ENCODE peak calls at places on chromosomes 4 and X, in six cellular contexts. One of them, this sample, is unnamed.

GRCh38 chr4:89889289-89889688 is 5.4 kb upstream of the MMRN1 start:
- DNase-seq in pancreas: no peak
- DNase-seq in A549: no peak
- DNase-seq in mucosa of descending colon: no peak
- DNase-seq in epithelial cell of esophagus: no peak
- DNase-seq in cardiac fibroblast: no peak
- DNase-seq in this sample: no peak

GRCh38 chr4:62484357-62484756 is 1284.2 kb downstream of the ADGRL3 start:
- DNase-seq in pancreas: no peak
- DNase-seq in A549: no peak
- DNase-seq in mucosa of descending colon: peak; percentile 61
- DNase-seq in epithelial cell of esophagus: no peak
- DNase-seq in cardiac fibroblast: no peak
- DNase-seq in this sample: no peak

GRCh38 chr4:82284475-82284857 is 89.3 kb downstream of the HNRNPD start:
- DNase-seq in pancreas: no peak
- DNase-seq in A549: no peak
- DNase-seq in mucosa of descending colon: no peak
- DNase-seq in epithelial cell of esophagus: no peak
- DNase-seq in cardiac fibroblast: peak; percentile 8
- DNase-seq in this sample: no peak

GRCh38 chr4:120066182-120066524 is 495 bp downstream of the MAD2L1 start:
- DNase-seq in pancreas: no peak
- DNase-seq in A549: peak; percentile 3
- DNase-seq in mucosa of descending colon: no peak
- DNase-seq in epithelial cell of esophagus: no peak
- DNase-seq in cardiac fibroblast: no peak
- DNase-seq in this sample: no peak

GRCh38 chrX:129544780-129545179 is 4.7 kb downstream of the OCRL start:
- DNase-seq in pancreas: no peak
- DNase-seq in A549: no peak
- DNase-seq in mucosa of descending colon: no peak
- DNase-seq in epithelial cell of esophagus: no peak
- DNase-seq in cardiac fibroblast: no peak
- DNase-seq in this sample: no peak

GRCh38 chr4:153780221-153780620 is 8.7 kb downstream of the SFRP2 start:
- DNase-seq in pancreas: no peak
- DNase-seq in A549: no peak
- DNase-seq in mucosa of descending colon: no peak
- DNase-seq in epithelial cell of esophagus: no peak
- DNase-seq in cardiac fibroblast: no peak
- DNase-seq in this sample: no peak

GRCh38 chr4:6754481-6755087 is 27.9 kb upstream of the KIAA0232 start:
- DNase-seq in pancreas: no peak
- DNase-seq in A549: no peak
- DNase-seq in mucosa of descending colon: no peak
- DNase-seq in epithelial cell of esophagus: no peak
- DNase-seq in cardiac fibroblast: no peak
- DNase-seq in this sample: no peak

GRCh38 chr4:108685036-108685686 is 34.8 kb downstream of the OSTC start:
- DNase-seq in pancreas: no peak
- DNase-seq in A549: no peak
- DNase-seq in mucosa of descending colon: no peak
- DNase-seq in epithelial cell of esophagus: peak; percentile 72
- DNase-seq in cardiac fibroblast: peak; percentile 23
- DNase-seq in this sample: no peak

GRCh38 chrX:80808854-80809493 is 703 bp downstream of the BRWD3 start:
- DNase-seq in pancreas: peak; percentile 31
- DNase-seq in A549: peak; percentile 6
- DNase-seq in mucosa of descending colon: peak; percentile 29
- DNase-seq in epithelial cell of esophagus: peak; percentile 35
- DNase-seq in cardiac fibroblast: peak; percentile 3
- DNase-seq in this sample: peak; percentile 24

DNA sequence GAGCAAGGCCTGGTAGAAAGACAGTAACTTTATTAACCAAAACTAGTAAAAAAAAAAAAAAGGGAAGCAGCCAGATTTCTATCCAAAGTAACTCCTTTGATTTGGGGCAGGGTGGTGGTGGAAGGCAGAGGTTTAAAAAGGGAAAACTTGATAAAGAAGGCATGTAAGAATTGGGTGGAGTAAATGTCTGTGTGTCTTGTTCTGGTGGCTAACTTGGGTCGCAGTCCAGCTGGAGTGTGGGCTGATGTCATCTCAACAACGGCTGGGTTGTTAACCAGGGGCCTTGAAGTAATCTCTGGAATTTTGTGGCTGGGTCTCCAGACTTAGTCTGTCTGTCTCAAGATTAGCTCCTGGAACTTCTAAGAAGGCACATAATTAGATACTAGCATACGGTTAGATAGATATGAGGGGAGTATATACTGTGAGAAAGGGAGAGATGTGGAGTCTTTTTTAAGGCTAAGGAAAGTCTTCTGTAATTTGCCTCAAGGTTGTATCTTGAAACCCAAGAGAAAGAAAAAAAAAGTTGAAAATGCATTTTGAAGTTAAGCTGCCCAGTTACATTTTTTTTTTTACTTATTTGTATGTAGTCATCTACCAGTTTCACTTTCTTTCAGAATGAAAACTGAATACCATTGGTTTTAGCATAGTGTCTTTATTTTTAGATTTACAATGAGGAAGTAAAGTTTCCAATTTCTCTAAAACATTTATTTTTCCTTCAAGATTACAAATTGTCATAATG is 48.3 kb downstream of the MTHFD2L start:
- DNase-seq in pancreas: peak; percentile 33
- DNase-seq in A549: no peak
- DNase-seq in mucosa of descending colon: no peak
- DNase-seq in epithelial cell of esophagus: no peak
- DNase-seq in cardiac fibroblast: peak; percentile 56
- DNase-seq in this sample: no peak
- H3K4me3 ChIP-seq in pancreas: no peak overlapping the region
- H3K4me3 ChIP-seq in A549: no peak overlapping the region
- H3K4me3 ChIP-seq in mucosa of descending colon: no peak overlapping the region
- H3K4me3 ChIP-seq in epithelial cell of esophagus: no peak overlapping the region
- H3K4me3 ChIP-seq in cardiac fibroblast: no peak overlapping the region
- H3K4me3 ChIP-seq in this sample: no peak overlapping the region

DNA sequence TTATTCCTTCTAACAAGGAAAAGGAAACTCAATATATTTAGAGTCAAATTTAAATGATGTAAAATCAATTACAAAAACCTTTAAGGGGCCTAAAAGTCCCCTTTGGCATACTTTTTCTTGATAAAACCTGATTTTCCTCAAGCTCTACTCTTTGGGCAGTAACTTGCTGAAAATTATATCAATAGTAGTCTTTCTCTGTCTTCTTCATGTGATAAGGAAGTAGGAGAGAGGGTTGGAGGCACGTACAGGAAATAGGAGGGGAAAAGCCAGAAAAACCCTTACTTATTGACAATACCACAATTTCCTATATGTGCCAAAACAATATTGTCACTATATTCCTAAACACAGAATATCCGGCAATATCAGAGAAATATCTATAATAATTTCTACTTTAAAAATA is 9.6 kb downstream of the RHOH start:
- DNase-seq in pancreas: no peak
- DNase-seq in A549: no peak
- DNase-seq in mucosa of descending colon: no peak
- DNase-seq in epithelial cell of esophagus: no peak
- DNase-seq in cardiac fibroblast: no peak
- DNase-seq in this sample: no peak
- H3K4me3 ChIP-seq in pancreas: no peak overlapping the region
- H3K4me3 ChIP-seq in A549: no peak overlapping the region
- H3K4me3 ChIP-seq in mucosa of descending colon: no peak overlapping the region
- H3K4me3 ChIP-seq in epithelial cell of esophagus: no peak overlapping the region
- H3K4me3 ChIP-seq in cardiac fibroblast: no peak overlapping the region
- H3K4me3 ChIP-seq in this sample: no peak overlapping the region

DNA sequence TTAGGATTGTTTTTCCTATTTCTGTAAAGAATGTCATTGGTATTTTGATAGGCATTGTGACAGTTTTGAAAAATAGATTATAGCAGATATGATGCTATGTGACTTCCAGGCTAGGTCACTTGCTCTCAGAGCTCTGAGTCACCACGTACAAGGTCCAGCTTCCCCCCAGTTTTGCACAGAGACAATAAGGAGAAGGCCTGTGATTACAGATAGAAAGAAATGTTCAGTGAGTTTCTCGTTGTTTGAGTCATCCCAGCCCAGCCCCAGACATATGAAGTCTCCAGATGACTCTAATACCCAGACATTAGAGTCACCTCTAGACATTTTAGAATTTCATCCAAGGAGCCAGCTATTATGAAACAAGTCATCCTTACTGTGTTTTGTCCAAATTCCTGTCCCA is 57.2 kb downstream of the MFAP3L start:
- DNase-seq in pancreas: no peak
- DNase-seq in A549: peak; percentile 5
- DNase-seq in mucosa of descending colon: no peak
- DNase-seq in epithelial cell of esophagus: peak; percentile 27
- DNase-seq in cardiac fibroblast: no peak
- DNase-seq in this sample: peak; percentile 17
- H3K4me3 ChIP-seq in pancreas: no peak overlapping the region
- H3K4me3 ChIP-seq in A549: no peak overlapping the region
- H3K4me3 ChIP-seq in mucosa of descending colon: no peak overlapping the region
- H3K4me3 ChIP-seq in epithelial cell of esophagus: no peak overlapping the region
- H3K4me3 ChIP-seq in cardiac fibroblast: no peak overlapping the region
- H3K4me3 ChIP-seq in this sample: no peak overlapping the region

GRCh38 chrX:17456526-17456925 is 81.5 kb downstream of the NHS start:
- DNase-seq in pancreas: no peak
- DNase-seq in A549: no peak
- DNase-seq in mucosa of descending colon: no peak
- DNase-seq in epithelial cell of esophagus: no peak
- DNase-seq in cardiac fibroblast: no peak
- DNase-seq in this sample: no peak
- H3K4me3 ChIP-seq in pancreas: no peak overlapping the region
- H3K4me3 ChIP-seq in A549: no peak overlapping the region
- H3K4me3 ChIP-seq in mucosa of descending colon: no peak overlapping the region
- H3K4me3 ChIP-seq in epithelial cell of esophagus: no peak overlapping the region
- H3K4me3 ChIP-seq in cardiac fibroblast: no peak overlapping the region
- H3K4me3 ChIP-seq in this sample: no peak overlapping the region

GRCh38 chr4:186481998-186482790 is 73.2 kb downstream of the MTNR1A start:
- DNase-seq in pancreas: no peak
- DNase-seq in A549: no peak
- DNase-seq in mucosa of descending colon: no peak
- DNase-seq in epithelial cell of esophagus: no peak
- DNase-seq in cardiac fibroblast: no peak
- DNase-seq in this sample: no peak

GRCh38 chr4:186486172-186486571 is 69.2 kb downstream of the MTNR1A start:
- DNase-seq in pancreas: no peak
- DNase-seq in A549: no peak
- DNase-seq in mucosa of descending colon: no peak
- DNase-seq in epithelial cell of esophagus: no peak
- DNase-seq in cardiac fibroblast: peak; percentile 12
- DNase-seq in this sample: no peak

GRCh38 chr4:186483656-186484055 is 71.7 kb downstream of the MTNR1A start:
- DNase-seq in pancreas: no peak
- DNase-seq in A549: no peak
- DNase-seq in mucosa of descending colon: no peak
- DNase-seq in epithelial cell of esophagus: no peak
- DNase-seq in cardiac fibroblast: no peak
- DNase-seq in this sample: no peak

GRCh38 chr4:186487726-186488125 is 67.6 kb downstream of the MTNR1A start:
- DNase-seq in pancreas: no peak
- DNase-seq in A549: no peak
- DNase-seq in mucosa of descending colon: no peak
- DNase-seq in epithelial cell of esophagus: no peak
- DNase-seq in cardiac fibroblast: no peak
- DNase-seq in this sample: no peak

DNA sequence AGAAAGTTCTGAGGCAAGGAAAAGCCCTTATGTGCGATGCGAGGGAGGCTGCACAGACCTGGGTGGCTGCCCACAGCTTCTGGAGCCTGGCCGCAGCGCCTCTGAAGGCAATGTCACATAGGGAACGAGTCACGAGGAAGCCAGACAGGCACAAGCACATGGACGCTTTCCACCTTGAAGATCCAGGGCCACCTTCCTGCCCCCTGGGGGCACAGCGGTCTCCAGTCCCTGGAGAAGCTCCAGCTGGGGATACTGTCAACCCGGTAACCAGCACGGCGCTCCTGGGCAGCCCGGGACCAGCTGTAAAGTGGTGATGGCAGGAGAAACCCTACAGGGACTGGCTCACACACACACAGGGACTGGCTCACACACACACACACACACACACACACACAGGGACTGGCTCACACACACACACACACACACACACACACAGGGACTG is 69.7 kb downstream of the MTNR1A start:
- DNase-seq in pancreas: no peak
- DNase-seq in A549: no peak
- DNase-seq in mucosa of descending colon: no peak
- DNase-seq in epithelial cell of esophagus: peak; percentile 3
- DNase-seq in cardiac fibroblast: peak; percentile 40
- DNase-seq in this sample: no peak
- H3K4me3 ChIP-seq in pancreas: no peak overlapping the region
- H3K4me3 ChIP-seq in A549: no peak overlapping the region
- H3K4me3 ChIP-seq in mucosa of descending colon: no peak overlapping the region
- H3K4me3 ChIP-seq in epithelial cell of esophagus: peak overlapping the region; percentile 23
- H3K4me3 ChIP-seq in cardiac fibroblast: peak overlapping the region; percentile 33
- H3K4me3 ChIP-seq in this sample: no peak overlapping the region

GRCh38 chr4:74455361-74456055 is 10.6 kb downstream of the AREG start:
- DNase-seq in pancreas: no peak
- DNase-seq in A549: no peak
- DNase-seq in mucosa of descending colon: no peak
- DNase-seq in epithelial cell of esophagus: peak; percentile 51
- DNase-seq in cardiac fibroblast: no peak
- DNase-seq in this sample: no peak

GRCh38 chr4:74451214-74451661 is 6.3 kb downstream of the AREG start:
- DNase-seq in pancreas: no peak
- DNase-seq in A549: peak; percentile 30
- DNase-seq in mucosa of descending colon: no peak
- DNase-seq in epithelial cell of esophagus: peak; percentile 70
- DNase-seq in cardiac fibroblast: peak; percentile 69
- DNase-seq in this sample: peak; percentile 62

GRCh38 chr4:74453846-74454742 is 9.2 kb downstream of the AREG start:
- DNase-seq in pancreas: no peak
- DNase-seq in A549: no peak
- DNase-seq in mucosa of descending colon: no peak
- DNase-seq in epithelial cell of esophagus: no peak
- DNase-seq in cardiac fibroblast: no peak
- DNase-seq in this sample: no peak

GRCh38 chr4:74450298-74450683 is 5.4 kb downstream of the AREG start:
- DNase-seq in pancreas: no peak
- DNase-seq in A549: no peak
- DNase-seq in mucosa of descending colon: no peak
- DNase-seq in epithelial cell of esophagus: no peak
- DNase-seq in cardiac fibroblast: no peak
- DNase-seq in this sample: no peak

GRCh38 chr4:74453037-74453635 is 8.2 kb downstream of the AREG start:
- DNase-seq in pancreas: no peak
- DNase-seq in A549: no peak
- DNase-seq in mucosa of descending colon: no peak
- DNase-seq in epithelial cell of esophagus: no peak
- DNase-seq in cardiac fibroblast: no peak
- DNase-seq in this sample: no peak
- H3K4me3 ChIP-seq in pancreas: no peak overlapping the region
- H3K4me3 ChIP-seq in A549: no peak overlapping the region
- H3K4me3 ChIP-seq in mucosa of descending colon: no peak overlapping the region
- H3K4me3 ChIP-seq in epithelial cell of esophagus: no peak overlapping the region
- H3K4me3 ChIP-seq in cardiac fibroblast: no peak overlapping the region
- H3K4me3 ChIP-seq in this sample: no peak overlapping the region